ENCODE peak calls at places on chromosomes 6 and 20, in ten cellular contexts. R is nephron progenitor cell; W is AG10803; A is aorta; K is brain microvascular endothelial cell; H is cardiac fibroblast; C is naive thymus-derived CD8-positive, alpha-beta T cell; B is HFFc6; U is glutamatergic neuron; P is ELF-1. L is an unnamed sample.

GRCh38 chr6:149895702-149896310 is 2.1 kb downstream of the RAET1E start:
- DNase-seq in R (no peak), W (peak; percentile 72), A (peak; percentile 71), K (peak; percentile 53), H (peak; percentile 82), C (peak; percentile 8), B (peak; percentile 72), U (no peak), P (no peak), L (peak; percentile 42)

GRCh38 chr6:123808556-123808955 is 4.9 kb downstream of the NKAIN2 start:
- DNase-seq in R (no peak), W (no peak), A (no peak), K (no peak), H (no peak), C (no peak), B (no peak), U (no peak), P (no peak), L (no peak)

GRCh38 chr6:31734703-31735500 is 1.4 kb downstream of the CLIC1 start:
- DNase-seq in R (peak; percentile 44), W (peak; percentile 61), A (peak; percentile 70), K (peak; percentile 50), H (peak; percentile 86), C (no peak), B (peak; percentile 60), U (peak; percentile 72), P (peak; percentile 75), L (peak; percentile 38)

GRCh38 chr6:32167761-32168262 is 3.4 kb downstream of the EGFL8 start:
- DNase-seq in R (no peak), W (no peak), A (peak; percentile 8), K (no peak), H (no peak), C (no peak), B (no peak), U (no peak), P (no peak), L (no peak)

GRCh38 chr6:41042656-41043055 is 389 bp downstream of the TSPO2 start:
- DNase-seq in R (no peak), W (no peak), A (no peak), K (no peak), H (no peak), C (no peak), B (no peak), U (no peak), P (no peak), L (no peak)

GRCh38 chr6:42315991-42316378 is 98.3 kb upstream of the MRPS10 start:
- DNase-seq in R (no peak), W (peak; percentile 95), A (peak; percentile 77), K (peak; percentile 97), H (peak; percentile 98), C (no peak), B (peak; percentile 94), U (no peak), P (peak; percentile 79), L (no peak)

GRCh38 chr6:31493875-31494694 is 3.9 kb upstream of the MICB start:
- DNase-seq in R (peak; percentile 87), W (peak; percentile 67), A (peak; percentile 90), K (peak; percentile 79), H (peak; percentile 76), C (peak; percentile 43), B (peak; percentile 60), U (peak; percentile 92), P (peak; percentile 96), L (peak; percentile 87)

GRCh38 chr20:53872561-53873248 is 197.7 kb downstream of the BCAS1 start:
- DNase-seq in R (no peak), W (peak; percentile 64), A (no peak), K (peak; percentile 28), H (peak; percentile 44), C (peak; percentile 26), B (no peak), U (no peak), P (no peak), L (no peak)

GRCh38 chr20:19802492-19803158 is 44.6 kb downstream of the RIN2 start:
- DNase-seq in R (no peak), W (no peak), A (no peak), K (no peak), H (peak; percentile 61), C (no peak), B (no peak), U (no peak), P (peak; percentile 73), L (no peak)

GRCh38 chr6:109079981-109080380 is 14.7 kb downstream of the SESN1 start:
- DNase-seq in R (no peak), W (no peak), A (peak; percentile 80), K (no peak), H (no peak), C (no peak), B (no peak), U (no peak), P (no peak), L (peak; percentile 44)

GRCh38 chr6:169752074-169752623 is 727 bp downstream of the ERMARD start:
- DNase-seq in R (no peak), W (peak; percentile 4), A (no peak), K (no peak), H (no peak), C (no peak), B (no peak), U (no peak), P (peak; percentile 28), L (no peak)

GRCh38 chr6:160015778-160016684 is 47.1 kb downstream of the IGF2R start:
- DNase-seq in R (no peak), W (no peak), A (no peak), K (no peak), H (no peak), C (no peak), B (no peak), U (no peak), P (no peak), L (no peak)

GRCh38 chr6:8539446-8539845 is 104.1 kb upstream of the SLC35B3 start:
- DNase-seq in R (no peak), W (peak; percentile 2), A (no peak), K (no peak), H (peak; percentile 4), C (no peak), B (peak; percentile 21), U (no peak), P (no peak), L (no peak)

GRCh38 chr6:153129873-153130514 is 1.1 kb downstream of the RGS17 start:
- DNase-seq in R (peak; percentile 52), W (no peak), A (no peak), K (peak; percentile 5), H (peak; percentile 33), C (no peak), B (no peak), U (peak; percentile 68), P (peak; percentile 42), L (no peak)

GRCh38 chr6:167576050-167576741 is 250.5 kb upstream of the AFDN start:
- DNase-seq in R (no peak), W (no peak), A (no peak), K (no peak), H (no peak), C (no peak), B (no peak), U (no peak), P (no peak), L (no peak)

GRCh38 chr20:6152777-6153176 is 29.9 kb upstream of the FERMT1 start:
- DNase-seq in R (no peak), W (no peak), A (no peak), K (no peak), H (no peak), C (no peak), B (no peak), U (no peak), P (no peak), L (no peak)

GRCh38 chr6:141580988-141581387 is 551.7 kb upstream of the GJE1 start:
- DNase-seq in R (no peak), W (peak; percentile 78), A (no peak), K (peak; percentile 14), H (peak; percentile 66), C (no peak), B (peak; percentile 80), U (no peak), P (no peak), L (no peak)

GRCh38 chr6:22363166-22363965 is 66.5 kb upstream of the PRL start:
- DNase-seq in R (no peak), W (no peak), A (no peak), K (no peak), H (no peak), C (no peak), B (no peak), U (no peak), P (peak; percentile 27), L (no peak)

GRCh38 chr6:157187182-157188093 is 135.9 kb downstream of the TMEM242 start:
- DNase-seq in R (peak; percentile 13), W (no peak), A (no peak), K (no peak), H (no peak), C (no peak), B (no peak), U (no peak), P (peak; percentile 61), L (no peak)

GRCh38 chr6:159351707-159352106 is 182.5 kb downstream of the FNDC1 start:
- DNase-seq in R (no peak), W (no peak), A (no peak), K (no peak), H (no peak), C (no peak), B (no peak), U (no peak), P (no peak), L (no peak)

GRCh38 chr6:32086661-32087573 is 22.2 kb downstream of the TNXB start:
- DNase-seq in R (no peak), W (peak; percentile 83), A (no peak), K (peak; percentile 68), H (peak; percentile 74), C (no peak), B (peak; percentile 76), U (no peak), P (peak; percentile 38), L (no peak)

GRCh38 chr6:70811788-70812187 is 144.1 kb downstream of the SMAP1 start:
- DNase-seq in R (no peak), W (no peak), A (no peak), K (no peak), H (peak; percentile 85), C (no peak), B (peak; percentile 6), U (no peak), P (no peak), L (no peak)

GRCh38 chr20:41287327-41287726 is 30.2 kb downstream of the ZHX3 start:
- DNase-seq in R (no peak), W (peak; percentile 85), A (no peak), K (peak; percentile 82), H (peak; percentile 97), C (no peak), B (peak; percentile 92), U (no peak), P (no peak), L (no peak)

GRCh38 chr6:150499882-150500312 is 99.8 kb upstream of the PLEKHG1 start:
- DNase-seq in R (no peak), W (no peak), A (no peak), K (no peak), H (no peak), C (no peak), B (no peak), U (no peak), P (no peak), L (no peak)

GRCh38 chr20:43662943-43663655 is 3.8 kb upstream of the MYBL2 start:
- DNase-seq in R (no peak), W (peak; percentile 18), A (no peak), K (no peak), H (peak; percentile 11), C (no peak), B (peak; percentile 77), U (no peak), P (no peak), L (no peak)